ENCODE peak calls at places on chromosome 20, in six cellular contexts. I is mammary epithelial cell, B is GM23338, L is neuronal stem cell, S is right cardiac atrium, T is astrocyte. Y is an unnamed sample.
A peak's percentile ranks its signal among the peaks of the same experiment; 100 is the strongest.

GRCh38 chr20:59972037-59972801 is 14.0 kb downstream of the CDH26 start:
- DNase-seq in T (no peak), B (no peak), I (peak; percentile 98), L (no peak), S (no peak), Y (no peak)

GRCh38 chr20:44166008-44166407 is 21.0 kb downstream of the JPH2 start:
- DNase-seq in S (no peak), B (no peak), T (peak; percentile 88), L (no peak), I (no peak), Y (no peak)

GRCh38 chr20:62362991-62363919 is 3.9 kb downstream of the LAMA5 start:
- DNase-seq in B (peak; percentile 63), I (no peak), L (no peak), T (no peak), S (peak; percentile 74), Y (peak; percentile 23)

GRCh38 chr20:2451939-2452732 is 18.5 kb downstream of the SNRPB start:
- DNase-seq in L (peak; percentile 78), T (peak; percentile 30), B (peak; percentile 91), I (peak; percentile 70), S (no peak), Y (peak; percentile 75)

GRCh38 chr20:24211972-24212371 is 223.4 kb upstream of the GGTLC1 start:
- DNase-seq in S (no peak), L (no peak), I (no peak), B (no peak), T (no peak), Y (no peak)

GRCh38 chr20:24584538-24585356 is 115.3 kb downstream of the SYNDIG1 start:
- DNase-seq in I (peak; percentile 52), L (no peak), S (peak; percentile 55), T (peak; percentile 31), B (no peak), Y (no peak)

GRCh38 chr20:18279231-18279630 is 9.1 kb upstream of the ZNF133 start:
- DNase-seq in L (no peak), T (no peak), B (no peak), I (peak; percentile 79), S (no peak), Y (no peak)

GRCh38 chr20:60630609-60631008 is 621.5 kb upstream of the CDH4 start:
- DNase-seq in L (peak; percentile 56), I (no peak), B (no peak), S (no peak), T (no peak), Y (no peak)

GRCh38 chr20:18284805-18285533 is 3.4 kb upstream of the ZNF133 start:
- DNase-seq in B (peak; percentile 38), L (no peak), S (no peak), T (no peak), I (no peak), Y (no peak)

GRCh38 chr20:20085071-20085470 is 32.7 kb downstream of the CFAP61 start:
- DNase-seq in B (no peak), T (no peak), L (no peak), I (no peak), S (peak; percentile 25), Y (no peak)

GRCh38 chr20:25031241-25031640 is 26.7 kb downstream of the ACSS1 start:
- DNase-seq in B (no peak), S (no peak), L (no peak), T (no peak), I (no peak), Y (no peak)

DNA sequence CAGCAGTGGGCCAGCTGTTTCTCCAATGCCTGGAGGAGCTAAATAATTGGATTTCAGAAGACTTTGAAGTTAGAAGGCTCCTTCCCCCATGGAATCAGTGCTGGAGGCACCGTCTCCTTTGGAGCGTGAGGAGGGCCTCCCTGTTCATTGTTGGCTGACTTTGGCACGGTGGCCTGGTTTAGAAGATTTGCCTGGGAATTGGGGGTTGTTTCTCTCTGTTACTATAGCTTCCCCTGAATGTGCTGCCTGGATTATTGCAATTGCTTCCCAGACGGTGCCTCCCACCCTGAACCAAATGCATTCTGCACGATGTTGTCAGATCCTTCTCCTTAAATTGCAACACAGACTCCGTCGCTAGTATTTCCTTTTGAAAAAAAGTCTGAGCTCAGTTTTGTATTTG is 27.7 kb upstream of the KCNG1 start:
- DNase-seq in S (no peak), T (no peak), B (no peak), L (no peak), I (no peak), Y (no peak)
- H3K4me1 ChIP-seq in S (no peaks in the 10 kb centered on the region), T (no peaks in the 10 kb centered on the region), B (no peaks in the 10 kb centered on the region), L (peaks cover 2% of the 10 kb centered on the region), I (no peaks in the 10 kb centered on the region), Y (no peaks in the 10 kb centered on the region)

GRCh38 chr20:64237316-64237715 is 18.2 kb upstream of the PCMTD2 start:
- DNase-seq in B (no peak), S (no peak), T (no peak), I (no peak), L (no peak), Y (no peak)
- H3K4me1 ChIP-seq in B (no peaks in the 10 kb centered on the region), S (no peaks in the 10 kb centered on the region), T (no peaks in the 10 kb centered on the region), I (no peaks in the 10 kb centered on the region), L (peaks cover 3% of the 10 kb centered on the region), Y (peaks cover 51% of the 10 kb centered on the region)

DNA sequence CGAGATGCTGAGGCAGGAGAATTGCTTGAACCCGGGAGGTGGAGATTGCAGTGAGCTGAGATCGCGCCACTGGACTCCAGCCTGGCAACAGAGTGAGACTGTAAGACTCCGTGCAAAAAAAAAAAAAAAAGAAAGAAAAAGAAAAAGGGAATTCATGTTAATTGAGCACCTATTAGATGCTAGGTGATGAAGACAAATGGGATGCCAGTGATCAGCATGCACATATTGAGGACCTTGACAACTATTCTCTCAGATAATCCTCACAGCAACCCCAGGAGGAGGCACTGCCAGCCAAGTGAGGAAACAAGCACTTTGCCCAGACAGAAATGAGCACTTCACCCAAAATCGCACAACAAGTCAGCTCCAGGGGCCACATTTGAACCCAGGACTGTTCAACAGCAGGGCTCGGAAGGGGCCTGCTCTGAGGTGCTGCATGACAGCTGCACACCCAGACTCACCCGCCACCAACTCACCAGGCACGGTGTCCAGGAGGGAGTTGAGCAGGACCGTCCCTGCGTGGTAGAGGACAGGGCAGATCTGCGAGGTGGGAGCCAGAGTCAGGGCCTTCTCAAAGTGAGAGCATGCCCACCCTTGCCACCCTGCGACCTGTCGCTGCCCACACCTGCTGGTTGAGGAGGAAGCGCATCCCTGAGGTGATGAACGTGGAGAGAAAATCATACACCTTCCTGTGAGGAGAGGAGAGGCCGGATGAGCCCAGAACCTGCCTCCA is 4.6 kb downstream of the PLTP start:
- DNase-seq in B (no peak), T (no peak), L (no peak), I (no peak), S (no peak), Y (no peak)
- H3K4me1 ChIP-seq in B (peaks cover 3% of the 10 kb centered on the region), T (peaks cover 26% of the 10 kb centered on the region), L (peaks cover 4% of the 10 kb centered on the region), I (peaks cover 29% of the 10 kb centered on the region), S (peaks cover 2% of the 10 kb centered on the region), Y (no peaks in the 10 kb centered on the region)

DNA sequence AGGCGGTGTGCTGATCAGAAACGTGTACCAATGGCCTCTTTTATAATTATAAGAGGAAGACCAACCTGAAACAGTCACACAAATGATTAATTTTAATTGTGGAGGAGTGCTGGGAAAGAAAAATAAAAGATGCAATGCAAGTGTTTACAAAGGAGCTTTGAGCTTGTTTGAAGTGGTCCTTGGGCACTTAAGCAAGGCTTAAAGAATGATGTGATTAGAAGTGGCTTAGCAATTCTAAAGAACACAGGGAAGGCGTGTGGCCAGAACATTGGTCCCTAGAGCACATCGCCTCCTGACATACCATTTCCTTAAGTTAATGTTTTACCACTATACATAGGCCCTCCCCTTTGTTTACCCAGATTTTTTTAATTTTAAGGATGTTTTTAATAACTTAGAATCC is 26.1 kb downstream of the PTPN1 start:
- DNase-seq in L (no peak), B (no peak), I (no peak), T (peak; percentile 38), S (no peak), Y (no peak)
- H3K4me1 ChIP-seq in L (peaks cover 8% of the 10 kb centered on the region), B (no peaks in the 10 kb centered on the region), I (peaks cover 15% of the 10 kb centered on the region), T (peaks cover 41% of the 10 kb centered on the region), S (peaks cover 17% of the 10 kb centered on the region), Y (no peaks in the 10 kb centered on the region)

GRCh38 chr20:35314460-35315198 is 22.4 kb upstream of the FAM83C start:
- DNase-seq in T (peak; percentile 59), B (no peak), L (no peak), S (no peak), I (no peak), Y (no peak)
- H3K4me1 ChIP-seq in T (peaks cover 70% of the 10 kb centered on the region), B (peaks cover 24% of the 10 kb centered on the region), L (peaks cover 3% of the 10 kb centered on the region), S (no peaks in the 10 kb centered on the region), I (peaks cover 64% of the 10 kb centered on the region), Y (no peaks in the 10 kb centered on the region)

GRCh38 chr20:46407671-46407996 is 1.2 kb upstream of the ELMO2 start:
- DNase-seq in T (no peak), S (no peak), L (no peak), I (no peak), B (no peak), Y (no peak)

GRCh38 chr20:46406986-46407670 is 713 bp upstream of the ELMO2 start:
- DNase-seq in S (peak; percentile 85), L (no peak), B (peak; percentile 28), I (peak; percentile 59), T (peak; percentile 16), Y (peak; percentile 90)

GRCh38 chr20:46402236-46402886 is 4.1 kb downstream of the ELMO2 start:
- DNase-seq in B (no peak), S (no peak), L (no peak), I (no peak), T (peak; percentile 61), Y (no peak)

GRCh38 chr20:46408281-46408731 is 1.9 kb upstream of the ELMO2 start:
- DNase-seq in B (no peak), T (no peak), S (no peak), I (peak; percentile 37), L (no peak), Y (no peak)

GRCh38 chr20:46406200-46406985 is at the start of gene ELMO2:
- DNase-seq in B (peak; percentile 99), L (peak; percentile 98), T (peak; percentile 92), S (peak; percentile 98), I (peak; percentile 94), Y (peak; percentile 97)
- H3K4me1 ChIP-seq in B (peaks cover 26% of the 10 kb centered on the region), L (peaks cover 15% of the 10 kb centered on the region), T (peaks cover 15% of the 10 kb centered on the region), S (peaks cover 6% of the 10 kb centered on the region), I (peaks cover 26% of the 10 kb centered on the region), Y (peaks cover 22% of the 10 kb centered on the region)

Y was measured in right lobe of liver.